ENCODE peak calls at places on chromosome 1, in eight cellular contexts. F is A549, R is breast epithelium, Z is adrenal gland, O is HCT116, A is GM12891, M is H54, I is uterus. U is an unnamed sample.

GRCh38 chr1:212677136-212677535 is 22.5 kb downstream of the BATF3 start:
- DNase-seq in F (no peak), R (no peak), Z (no peak), O (no peak), A (no peak), M (no peak), I (no peak), U (no peak)

GRCh38 chr1:52348704-52349301 is 17.2 kb downstream of the CC2D1B start:
- DNase-seq in F (no peak), R (peak), Z (peak), O (no peak), A (no peak), M (peak), I (no peak), U (peak)

GRCh38 chr1:239811211-239811902 is 280.3 kb upstream of the FMN2 start:
- DNase-seq in F (no peak), R (no peak), Z (no peak), O (no peak), A (no peak), M (no peak), I (no peak), U (no peak)

GRCh38 chr1:201051399-201051798 is 27.9 kb upstream of the KIF21B start:
- DNase-seq in F (no peak), R (no peak), Z (no peak), O (no peak), A (no peak), M (no peak), I (no peak), U (no peak)

GRCh38 chr1:75083848-75084514 is 50.2 kb upstream of the LHX8 start:
- DNase-seq in F (no peak), R (no peak), Z (no peak), O (no peak), A (no peak), M (no peak), I (no peak), U (no peak)

GRCh38 chr1:179175011-179175934 is 54.2 kb downstream of the ABL2 start:
- DNase-seq in F (no peak), R (peak), Z (peak), O (no peak), A (no peak), M (no peak), I (no peak), U (no peak)

GRCh38 chr1:117546467-117546866 is 59.4 kb upstream of the TENT5C start:
- DNase-seq in F (no peak), R (no peak), Z (no peak), O (no peak), A (no peak), M (no peak), I (no peak), U (no peak)

GRCh38 chr1:75423616-75424015 is 187.3 kb downstream of the SLC44A5 start:
- DNase-seq in F (no peak), R (no peak), Z (no peak), O (no peak), A (no peak), M (no peak), I (no peak), U (no peak)

GRCh38 chr1:224774378-224774777 is 155.1 kb upstream of the DNAH14 start:
- DNase-seq in F (no peak), R (no peak), Z (no peak), O (no peak), A (no peak), M (no peak), I (no peak), U (no peak)

GRCh38 chr1:100164702-100165101 is 13.4 kb downstream of the LRRC39 start:
- DNase-seq in F (no peak), R (no peak), Z (no peak), O (no peak), A (no peak), M (no peak), I (no peak), U (no peak)

GRCh38 chr1:15526490-15527339 is at the start of gene DNAJC16:
- DNase-seq in F (peak), R (peak), Z (peak), O (peak), A (peak), M (peak), I (peak), U (peak)

GRCh38 chr1:30680429-30680828 is 43.0 kb downstream of the MATN1 start:
- DNase-seq in F (no peak), R (no peak), Z (no peak), O (no peak), A (no peak), M (no peak), I (peak), U (no peak)

GRCh38 chr1:244231572-244232315 is 180.7 kb downstream of the ZBTB18 start:
- DNase-seq in F (no peak), R (peak), Z (peak), O (no peak), A (no peak), M (no peak), I (no peak), U (no peak)

GRCh38 chr1:151133339-151133761 is 13.1 kb downstream of the SEMA6C start:
- DNase-seq in F (no peak), R (no peak), Z (no peak), O (no peak), A (no peak), M (no peak), I (peak), U (peak)

GRCh38 chr1:220189750-220190347 is 82.4 kb downstream of the RAB3GAP2 start:
- DNase-seq in F (peak), R (no peak), Z (no peak), O (peak), A (no peak), M (no peak), I (no peak), U (no peak)

GRCh38 chr1:224801761-224802490 is 127.5 kb upstream of the DNAH14 start:
- DNase-seq in F (no peak), R (no peak), Z (no peak), O (no peak), A (no peak), M (no peak), I (no peak), U (no peak)

GRCh38 chr1:231322880-231323530 is 14.6 kb downstream of the EXOC8 start:
- DNase-seq in F (no peak), R (no peak), Z (no peak), O (no peak), A (no peak), M (no peak), I (no peak), U (no peak)

GRCh38 chr1:17544951-17545350 is 5.5 kb downstream of the ARHGEF10L start:
- DNase-seq in F (no peak), R (no peak), Z (no peak), O (no peak), A (no peak), M (no peak), I (no peak), U (no peak)

GRCh38 chr1:91526496-91526895 is 25.8 kb downstream of the CDC7 start:
- DNase-seq in F (no peak), R (no peak), Z (no peak), O (no peak), A (no peak), M (no peak), I (no peak), U (no peak)

GRCh38 chr1:201608635-201609395 is 69.9 kb downstream of the NAV1 start:
- DNase-seq in F (no peak), R (no peak), Z (no peak), O (no peak), A (no peak), M (no peak), I (no peak), U (peak)

GRCh38 chr1:44947774-44948311 is 38.6 kb downstream of the EIF2B3 start:
- DNase-seq in F (no peak), R (no peak), Z (no peak), O (no peak), A (no peak), M (no peak), I (no peak), U (no peak)

GRCh38 chr1:229986737-229987364 is 80.2 kb upstream of the GALNT2 start:
- DNase-seq in F (no peak), R (no peak), Z (no peak), O (no peak), A (no peak), M (no peak), I (no peak), U (no peak)

GRCh38 chr1:25022361-25023189 is 92.5 kb upstream of the RUNX3 start:
- DNase-seq in F (peak), R (peak), Z (peak), O (peak), A (peak), M (peak), I (peak), U (peak)

GRCh38 chr1:230750576-230750975 is 3.4 kb downstream of the CAPN9 start:
- DNase-seq in F (no peak), R (no peak), Z (no peak), O (no peak), A (no peak), M (no peak), I (no peak), U (no peak)

GRCh38 chr1:95116666-95117206 is 419 bp upstream of the TLCD4 start:
- DNase-seq in F (peak), R (peak), Z (peak), O (peak), A (peak), M (peak), I (peak), U (peak)

GRCh38 chr1:52929019-52929418 is 1.9 kb downstream of the SCP2 start:
- DNase-seq in F (no peak), R (no peak), Z (no peak), O (no peak), A (no peak), M (no peak), I (no peak), U (no peak)

GRCh38 chr1:21651214-21652042 is 17.7 kb downstream of the RAP1GAP start:
- DNase-seq in F (no peak), R (no peak), Z (peak), O (no peak), A (no peak), M (no peak), I (no peak), U (no peak)

GRCh38 chr1:246583448-246584185 is 17.4 kb downstream of the CNST start:
- DNase-seq in F (no peak), R (peak), Z (peak), O (no peak), A (no peak), M (no peak), I (peak), U (peak)

GRCh38 chr1:95006681-95007080 is 66.1 kb downstream of the ALG14 start:
- DNase-seq in F (no peak), R (no peak), Z (no peak), O (no peak), A (no peak), M (no peak), I (no peak), U (no peak)

GRCh38 chr1:205858141-205858961 is 8.4 kb upstream of the PM20D1 start:
- DNase-seq in F (no peak), R (no peak), Z (no peak), O (no peak), A (no peak), M (no peak), I (no peak), U (no peak)

GRCh38 chr1:180952657-180953013 is 39.9 kb downstream of the KIAA1614 start:
- DNase-seq in F (no peak), R (no peak), Z (no peak), O (no peak), A (no peak), M (no peak), I (no peak), U (no peak)

GRCh38 chr1:27111771-27112573 is 43.0 kb downstream of the SLC9A1 start:
- DNase-seq in F (peak), R (peak), Z (peak), O (peak), A (peak), M (peak), I (peak), U (peak)

GRCh38 chr1:204258213-204259115 is 44.7 kb upstream of the GOLT1A start:
- DNase-seq in F (peak), R (no peak), Z (peak), O (peak), A (peak), M (peak), I (peak), U (peak)

GRCh38 chr1:246043556-246043955 is 463.5 kb downstream of the SMYD3 start:
- DNase-seq in F (no peak), R (no peak), Z (no peak), O (no peak), A (no peak), M (no peak), I (no peak), U (no peak)

GRCh38 chr1:119293777-119294176 is 74.8 kb upstream of the HAO2 start:
- DNase-seq in F (no peak), R (no peak), Z (no peak), O (no peak), A (no peak), M (no peak), I (no peak), U (no peak)

GRCh38 chr1:67429528-67430357 is 459 bp downstream of the SERBP1 start:
- DNase-seq in F (no peak), R (peak), Z (peak), O (no peak), A (no peak), M (no peak), I (peak), U (peak)

GRCh38 chr1:67431869-67432578 is 1.8 kb upstream of the SERBP1 start:
- DNase-seq in F (no peak), R (no peak), Z (no peak), O (no peak), A (no peak), M (no peak), I (no peak), U (no peak)

GRCh38 chr1:67431156-67431765 is 1.1 kb upstream of the SERBP1 start:
- DNase-seq in F (no peak), R (no peak), Z (no peak), O (no peak), A (no peak), M (no peak), I (no peak), U (no peak)

GRCh38 chr1:67429011-67429527 is 1.1 kb downstream of the SERBP1 start:
- DNase-seq in F (no peak), R (no peak), Z (peak), O (no peak), A (no peak), M (no peak), I (no peak), U (peak)

DNA sequence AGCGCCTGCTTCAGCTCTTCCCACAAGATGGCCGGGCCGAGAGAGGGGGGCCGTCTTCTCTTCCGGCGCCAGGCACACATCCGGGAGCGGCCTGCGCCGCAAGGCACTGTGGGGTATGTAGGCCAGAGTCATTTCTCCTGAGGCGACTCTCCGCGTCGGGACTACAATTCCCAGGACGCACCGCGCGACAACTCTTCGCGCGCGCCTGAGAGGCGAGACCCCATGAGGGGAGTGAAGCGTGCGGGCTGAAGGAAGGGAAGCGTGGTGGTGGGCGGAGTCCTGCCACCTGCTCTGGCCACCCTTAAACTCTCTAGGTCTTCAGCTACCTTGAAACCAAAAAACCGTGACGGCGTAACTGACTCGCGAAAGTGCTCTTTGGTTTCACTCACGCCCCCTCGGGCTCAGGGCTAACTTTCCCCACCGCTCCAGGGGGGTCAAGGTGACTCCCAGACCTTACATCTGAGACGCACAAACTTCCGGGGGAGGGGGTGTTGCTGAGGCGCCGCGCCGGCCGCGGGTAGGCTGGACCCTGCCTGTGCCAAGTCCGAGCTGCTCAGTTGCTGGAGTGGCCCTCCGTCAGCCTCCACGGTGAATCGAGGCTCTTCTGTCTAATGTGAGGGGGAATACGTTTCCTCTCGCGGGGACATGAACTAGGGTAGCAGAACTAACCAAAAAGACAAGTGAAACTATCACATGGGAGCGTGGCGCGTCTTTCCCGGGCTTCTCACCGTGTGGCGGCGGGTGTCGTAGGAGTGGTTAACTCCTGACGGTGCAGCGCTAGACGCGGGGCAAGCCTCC is at the start of gene SERBP1:
- DNase-seq in F (peak), R (peak), Z (peak), O (peak), A (peak), M (peak), I (peak), U (peak)
- TF ChIP-seq POLR2A in F (peak), R (peak), Z (peak), O (peak), A (peak), M (no peak), I (peak), U (peak)

DNA sequence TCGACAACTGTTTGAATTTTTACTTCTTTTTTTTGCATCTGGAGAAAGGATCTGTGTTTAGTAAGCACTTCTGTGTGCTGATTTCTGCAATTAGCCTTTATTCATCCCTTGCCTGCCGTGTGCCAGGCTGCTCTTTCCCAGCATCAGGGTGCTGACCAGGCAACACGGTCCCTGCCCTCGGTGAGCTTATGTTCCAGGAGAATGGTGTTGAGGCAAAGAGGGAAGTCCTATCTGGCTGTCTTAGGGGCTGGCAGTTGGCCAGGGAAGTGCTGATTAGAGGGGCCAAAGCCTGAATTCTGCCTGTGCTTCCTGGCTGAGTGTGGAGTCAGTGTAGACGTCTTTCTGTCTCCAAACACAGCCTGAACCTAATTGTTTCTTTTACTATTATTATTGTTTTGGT is 187.1 kb downstream of the CAMTA1 start:
- DNase-seq in F (no peak), R (no peak), Z (no peak), O (no peak), A (no peak), M (no peak), I (no peak), U (no peak)
- TF ChIP-seq POLR2A in F (no peak), R (no peak), Z (no peak), O (no peak), A (no peak), M (no peak), I (no peak), U (no peak)

GRCh38 chr1:31703431-31704260 is at the start of gene COL16A1:
- DNase-seq in F (no peak), R (peak), Z (peak), O (no peak), A (no peak), M (no peak), I (peak), U (peak)
- TF ChIP-seq POLR2A in F (no peak), R (peak), Z (no peak), O (no peak), A (no peak), M (no peak), I (peak), U (no peak)

DNA sequence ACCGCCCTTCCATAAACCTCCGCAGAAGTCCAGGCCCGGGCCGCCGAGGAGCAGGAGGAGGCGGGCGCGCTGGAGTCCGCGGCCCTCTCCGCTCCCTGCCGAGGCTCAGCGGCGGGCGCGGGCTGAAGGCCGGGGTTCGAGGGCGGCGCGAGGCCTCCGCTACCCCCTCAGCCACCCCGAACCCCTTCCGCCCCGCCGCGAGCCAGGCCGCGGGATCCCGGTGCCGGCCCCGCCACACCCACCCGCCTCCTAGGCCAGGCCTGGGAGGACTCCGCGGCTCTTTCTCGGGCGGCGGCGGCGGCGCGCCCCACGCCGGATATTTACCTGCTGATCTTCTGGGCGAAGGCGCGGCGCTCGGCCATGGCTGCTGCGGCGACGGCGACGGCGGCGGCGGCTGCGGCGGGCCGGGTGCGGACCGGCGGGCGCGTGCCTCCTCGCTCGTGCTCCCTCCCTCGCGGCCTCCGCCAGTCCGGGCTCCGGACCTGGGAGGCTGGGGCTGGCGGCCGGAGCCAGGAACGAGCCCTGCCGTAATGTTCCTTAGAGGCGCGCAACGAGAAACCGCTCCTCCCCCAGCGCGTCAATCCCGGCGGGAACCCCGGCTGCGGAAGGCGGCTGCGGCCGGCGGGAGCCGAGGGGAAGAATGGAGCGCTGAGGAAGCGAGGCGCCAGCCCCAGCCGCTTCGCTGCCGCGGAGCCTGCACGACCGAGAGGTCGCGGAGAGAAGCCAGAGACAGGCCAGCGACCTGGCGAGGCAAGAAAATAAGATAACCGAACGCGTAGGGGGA is at the start of gene DOCK7:
- DNase-seq in F (peak), R (peak), Z (peak), O (peak), A (peak), M (peak), I (peak), U (peak)
- TF ChIP-seq POLR2A in F (peak), R (no peak), Z (peak), O (peak), A (no peak), M (peak), I (peak), U (no peak)

DNA sequence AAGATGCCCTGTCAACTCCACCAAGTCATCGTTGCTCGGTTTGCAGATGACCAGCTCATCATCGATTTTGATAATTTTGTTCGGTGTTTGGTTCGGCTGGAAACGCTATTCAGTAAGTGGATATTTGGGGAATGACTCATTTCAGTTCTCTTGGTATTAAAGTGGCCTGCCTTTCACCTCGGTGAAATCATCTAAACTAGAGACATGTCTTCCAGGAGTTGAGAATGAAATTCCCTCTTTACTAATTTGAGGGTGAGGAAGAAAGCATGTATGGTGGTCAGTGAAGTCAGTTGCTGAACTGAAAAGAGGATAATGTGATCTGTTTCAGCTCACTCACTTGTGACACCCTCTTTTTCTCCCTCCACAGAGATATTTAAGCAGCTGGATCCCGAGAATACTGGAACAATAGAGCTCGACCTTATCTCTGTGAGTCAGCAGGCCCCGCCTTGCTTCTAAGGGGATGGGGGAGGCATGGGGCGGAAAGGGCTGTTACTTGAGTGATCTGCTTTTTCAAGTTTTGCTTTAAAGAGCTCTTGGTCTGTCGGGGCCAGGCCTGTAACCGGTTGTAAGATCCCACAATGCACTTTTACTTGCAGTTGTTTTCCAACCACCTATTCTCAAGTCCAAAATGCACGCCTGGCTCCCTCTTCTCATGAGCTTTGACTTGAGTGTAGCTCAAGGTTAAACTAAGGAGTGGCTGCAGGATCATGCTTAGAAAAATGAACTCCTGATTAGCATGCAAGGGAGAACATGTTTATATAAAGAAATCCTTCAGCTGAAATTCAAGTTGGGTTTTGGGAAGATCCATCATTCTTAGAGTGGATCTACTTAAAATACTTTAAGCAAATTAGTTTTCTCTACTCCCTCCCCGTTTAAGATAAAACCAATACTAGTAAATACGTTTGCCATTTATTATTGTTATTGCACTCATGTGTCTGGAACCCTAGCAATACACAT is 59.8 kb downstream of the CAPN2 start:
- DNase-seq in F (peak), R (peak), Z (peak), O (peak), A (no peak), M (peak), I (peak), U (peak)
- TF ChIP-seq POLR2A in F (no peak), R (no peak), Z (no peak), O (no peak), A (no peak), M (no peak), I (no peak), U (no peak)

U was measured in testis.